ENCODE peak calls at places on chromosomes 16 and 17, in ten cellular contexts. T, B, X, V, U, E, S, C, L and I are unnamed samples. For H3K27me3, the result is how much of the 10 kb centered on the place peaks cover.

GRCh38 chr17:13931752-13932477 is 137.4 kb upstream of the COX10 start:
- DNase-seq in T (peak), B (no peak), X (no peak), V (peak), U (no peak), E (peak), S (peak), C (peak), L (no peak), I (no peak)

GRCh38 chr17:1107777-1108559 is 71.8 kb downstream of the ABR start:
- DNase-seq in T (no peak), B (no peak), X (no peak), V (no peak), U (no peak), E (no peak), S (no peak), C (no peak), L (no peak), I (peak)

GRCh38 chr16:49698931-49699715 is 156.8 kb downstream of the ZNF423 start:
- DNase-seq in T (peak), B (no peak), X (no peak), V (peak), U (no peak), E (no peak), S (peak), C (peak), L (no peak), I (no peak)

GRCh38 chr17:37697331-37697730 is 47.5 kb downstream of the HNF1B start:
- DNase-seq in T (no peak), B (no peak), X (no peak), V (no peak), U (no peak), E (no peak), S (no peak), C (no peak), L (no peak), I (no peak)

GRCh38 chr16:89409161-89409711 is 81.1 kb downstream of the ANKRD11 start:
- DNase-seq in T (no peak), B (no peak), X (no peak), V (no peak), U (no peak), E (no peak), S (peak), C (no peak), L (peak), I (peak)

GRCh38 chr16:86365513-86366040 is 144.8 kb upstream of the FOXF1 start:
- DNase-seq in T (peak), B (no peak), X (no peak), V (no peak), U (no peak), E (no peak), S (no peak), C (no peak), L (no peak), I (no peak)

GRCh38 chr17:9230861-9231260 is 209.6 kb downstream of the NTN1 start:
- DNase-seq in T (no peak), B (no peak), X (no peak), V (no peak), U (no peak), E (no peak), S (peak), C (no peak), L (no peak), I (no peak)

GRCh38 chr17:59506907-59507726 is 58.3 kb upstream of the DHX40 start:
- DNase-seq in T (no peak), B (no peak), X (no peak), V (no peak), U (no peak), E (no peak), S (no peak), C (peak), L (no peak), I (no peak)

GRCh38 chr17:2485970-2486369 is 25.7 kb downstream of the METTL16 start:
- DNase-seq in T (no peak), B (no peak), X (no peak), V (no peak), U (no peak), E (no peak), S (no peak), C (no peak), L (no peak), I (peak)

GRCh38 chr17:61338000-61338864 is 61.4 kb upstream of the TBX2 start:
- DNase-seq in T (no peak), B (no peak), X (no peak), V (no peak), U (no peak), E (no peak), S (no peak), C (peak), L (no peak), I (no peak)

GRCh38 chr17:61334673-61335072 is 65.0 kb upstream of the TBX2 start:
- DNase-seq in T (no peak), B (no peak), X (no peak), V (no peak), U (no peak), E (no peak), S (no peak), C (no peak), L (no peak), I (no peak)

GRCh38 chr17:61335105-61335844 is 64.4 kb upstream of the TBX2 start:
- DNase-seq in T (no peak), B (no peak), X (no peak), V (peak), U (no peak), E (no peak), S (no peak), C (peak), L (no peak), I (no peak)

GRCh38 chr17:61337247-61337812 is 62.3 kb upstream of the TBX2 start:
- DNase-seq in T (no peak), B (no peak), X (no peak), V (no peak), U (no peak), E (no peak), S (no peak), C (no peak), L (no peak), I (no peak)

DNA sequence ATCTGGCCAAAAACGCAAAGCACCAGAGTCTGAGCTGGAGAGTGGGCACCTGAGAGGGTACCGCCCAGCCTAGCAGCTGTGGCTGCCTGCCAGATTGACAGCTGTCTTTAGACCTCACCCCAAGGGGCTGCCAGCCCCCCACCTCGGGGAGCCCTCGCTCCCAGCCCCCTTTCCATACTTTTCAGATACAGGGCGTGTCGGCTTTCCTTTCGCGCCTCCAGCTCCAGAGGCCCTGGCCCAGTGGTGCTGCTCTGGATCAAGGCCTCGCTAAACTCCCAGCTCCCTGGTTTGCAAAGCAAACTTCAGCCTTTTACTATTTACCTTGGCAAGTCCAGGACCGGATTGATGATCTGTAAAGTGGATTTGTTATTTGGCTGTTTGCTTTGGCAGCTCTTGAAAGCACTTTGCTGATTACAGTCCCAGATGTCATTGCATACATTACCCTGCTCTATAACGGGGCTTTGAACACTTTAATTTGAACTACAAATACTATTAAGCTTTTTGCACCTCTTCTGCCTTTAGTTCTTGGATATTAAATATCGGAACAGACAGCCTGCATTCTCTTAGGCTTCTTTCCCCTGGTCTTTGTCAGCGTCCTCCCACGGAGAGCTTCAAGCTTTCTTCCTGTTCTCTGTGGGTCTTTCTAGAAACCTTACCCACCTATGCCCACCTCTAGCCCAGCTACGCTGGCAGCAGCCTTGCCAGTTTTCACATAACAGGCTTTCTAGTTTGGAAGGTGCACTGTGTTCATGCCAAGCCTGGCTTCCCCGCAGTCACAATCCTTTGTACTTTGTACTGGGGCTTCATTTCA is 63.6 kb upstream of the TBX2 start:
- DNase-seq in T (no peak), B (no peak), X (no peak), V (no peak), U (no peak), E (peak), S (peak), C (peak), L (no peak), I (peak)
- H3K27ac ChIP-seq in T (no peak), B (no peak), X (no peak), V (no peak), U (peak), E (peak), S (peak), C (peak), L (no peak), I (no peak)

GRCh38 chr16:47026492-47026891 is 53.0 kb upstream of the DNAJA2 start:
- DNase-seq in T (no peak), B (no peak), X (no peak), V (no peak), U (no peak), E (no peak), S (no peak), C (no peak), L (no peak), I (no peak)

GRCh38 chr16:47028767-47029377 is 55.4 kb upstream of the DNAJA2 start:
- DNase-seq in T (no peak), B (no peak), X (no peak), V (no peak), U (no peak), E (no peak), S (no peak), C (no peak), L (no peak), I (no peak)

GRCh38 chr16:47026947-47027346 is 53.5 kb upstream of the DNAJA2 start:
- DNase-seq in T (no peak), B (no peak), X (no peak), V (no peak), U (no peak), E (no peak), S (no peak), C (no peak), L (no peak), I (no peak)

GRCh38 chr16:47029724-47030123 is 56.2 kb upstream of the DNAJA2 start:
- DNase-seq in T (no peak), B (no peak), X (no peak), V (no peak), U (no peak), E (no peak), S (no peak), C (no peak), L (no peak), I (no peak)

DNA sequence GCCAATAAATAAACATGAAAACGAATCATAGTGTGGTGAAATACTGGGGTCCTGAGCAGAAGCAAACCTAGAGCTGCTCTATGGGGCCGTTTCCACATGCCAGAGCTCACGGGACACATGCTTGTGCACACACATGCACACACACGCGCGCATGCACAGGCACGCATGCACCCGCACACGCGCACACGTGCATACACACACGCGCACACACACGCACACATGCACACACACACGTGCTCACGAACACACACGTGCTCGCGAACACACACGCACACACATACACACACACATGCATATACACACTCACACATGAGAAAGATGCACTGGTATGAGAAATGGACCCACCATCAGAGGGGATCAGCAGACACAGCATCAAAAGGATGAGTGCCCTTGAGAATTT is 52.2 kb upstream of the DNAJA2 start:
- DNase-seq in T (no peak), B (no peak), X (no peak), V (no peak), U (no peak), E (no peak), S (no peak), C (no peak), L (no peak), I (no peak)
- H3K27me3 ChIP-seq in T (under half), B (under half), X (under half), V (under half), U (under half), E (under half), S (under half), C (under half), L (under half), I (under half)

GRCh38 chr17:7383371-7383741 is 2.5 kb downstream of the TNK1 start:
- DNase-seq in T (no peak), B (no peak), X (no peak), V (no peak), U (no peak), E (no peak), S (no peak), C (no peak), L (no peak), I (no peak)

GRCh38 chr17:7382901-7383300 is 2.0 kb downstream of the TNK1 start:
- DNase-seq in T (no peak), B (no peak), X (no peak), V (no peak), U (no peak), E (no peak), S (no peak), C (no peak), L (no peak), I (no peak)

GRCh38 chr17:7379134-7379533 is 1.8 kb upstream of the TNK1 start:
- DNase-seq in T (no peak), B (no peak), X (no peak), V (no peak), U (no peak), E (no peak), S (no peak), C (no peak), L (no peak), I (no peak)

GRCh38 chr17:7380855-7381683 is at the start of gene TNK1:
- DNase-seq in T (peak), B (no peak), X (peak), V (peak), U (no peak), E (peak), S (peak), C (no peak), L (no peak), I (peak)

GRCh38 chr17:7380321-7380720 is 568 bp upstream of the TNK1 start:
- DNase-seq in T (peak), B (no peak), X (no peak), V (peak), U (no peak), E (peak), S (no peak), C (peak), L (no peak), I (peak)
- H3K4me3 ChIP-seq in T (peak), B (peak), X (no peak), V (peak), U (no peak), E (peak), S (peak), C (no peak), L (no peak), I (no peak)

DNA sequence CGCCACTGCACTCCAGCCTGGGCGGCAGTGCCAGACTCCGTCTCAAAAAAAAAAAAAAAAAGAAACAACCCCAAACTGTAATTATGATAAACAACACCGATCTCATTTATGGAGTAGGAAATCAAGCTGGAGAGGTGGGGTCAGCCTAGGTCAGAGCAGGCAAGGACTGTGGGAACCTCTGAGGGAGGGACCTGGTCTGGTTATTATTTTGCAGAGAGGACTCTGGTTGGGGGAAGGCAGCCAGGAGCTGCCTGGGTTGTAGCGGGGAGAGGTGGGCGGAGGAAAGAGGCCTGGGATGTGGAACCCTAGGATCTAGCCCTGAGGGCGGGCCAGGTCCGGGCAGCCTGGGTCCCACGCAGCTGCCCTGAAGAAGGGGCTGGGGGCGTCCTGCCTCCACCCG is 10.9 kb upstream of the HS3ST6 start:
- DNase-seq in T (no peak), B (no peak), X (peak), V (no peak), U (no peak), E (no peak), S (no peak), C (no peak), L (no peak), I (peak)
- H3K27ac ChIP-seq in T (peak), B (no peak), X (no peak), V (no peak), U (no peak), E (peak), S (peak), C (no peak), L (no peak), I (no peak)

GRCh38 chr17:58242171-58242784 is 3.9 kb downstream of the LPO start:
- DNase-seq in T (no peak), B (no peak), X (no peak), V (no peak), U (no peak), E (no peak), S (no peak), C (no peak), L (no peak), I (no peak)
- H3K27me3 ChIP-seq in T (under half), B (under half), X (half or more), V (under half), U (under half), E (under half), S (under half), C (half or more), L (under half), I (under half)

DNA sequence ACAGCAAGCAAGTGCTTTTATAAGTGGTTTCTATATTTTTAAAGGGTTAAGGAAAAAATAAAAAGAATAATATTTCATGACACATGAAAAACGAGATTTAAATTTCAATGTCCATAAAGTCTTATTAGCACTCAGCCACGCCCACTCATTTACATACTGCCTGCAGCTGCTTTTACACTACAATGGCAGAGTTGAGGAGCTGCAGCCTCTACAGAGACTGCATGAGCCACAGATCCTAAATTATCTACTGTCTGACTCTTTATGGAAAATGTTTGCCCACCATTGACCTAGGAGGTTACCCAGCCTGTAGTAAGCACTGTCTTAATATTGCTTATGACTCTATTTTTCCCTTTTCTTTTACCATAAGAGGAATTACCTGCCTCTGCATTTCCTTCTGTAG is 139.5 kb upstream of the ERCC4 start:
- DNase-seq in T (no peak), B (no peak), X (no peak), V (no peak), U (no peak), E (no peak), S (no peak), C (no peak), L (no peak), I (no peak)
- H3K4me3 ChIP-seq in T (no peak), B (no peak), X (no peak), V (no peak), U (no peak), E (no peak), S (no peak), C (no peak), L (no peak), I (no peak)

GRCh38 chr16:83400234-83400633 is 407.5 kb upstream of the HSBP1 start:
- DNase-seq in T (no peak), B (no peak), X (no peak), V (no peak), U (no peak), E (no peak), S (no peak), C (no peak), L (no peak), I (no peak)

GRCh38 chr16:83404261-83404660 is 403.5 kb upstream of the HSBP1 start:
- DNase-seq in T (no peak), B (no peak), X (no peak), V (no peak), U (no peak), E (no peak), S (no peak), C (peak), L (no peak), I (no peak)

GRCh38 chr16:83402969-83403368 is 404.8 kb upstream of the HSBP1 start:
- DNase-seq in T (no peak), B (no peak), X (no peak), V (no peak), U (no peak), E (no peak), S (no peak), C (peak), L (no peak), I (no peak)

GRCh38 chr16:83403751-83404150 is 404.0 kb upstream of the HSBP1 start:
- DNase-seq in T (no peak), B (no peak), X (no peak), V (no peak), U (no peak), E (no peak), S (no peak), C (peak), L (no peak), I (no peak)

DNA sequence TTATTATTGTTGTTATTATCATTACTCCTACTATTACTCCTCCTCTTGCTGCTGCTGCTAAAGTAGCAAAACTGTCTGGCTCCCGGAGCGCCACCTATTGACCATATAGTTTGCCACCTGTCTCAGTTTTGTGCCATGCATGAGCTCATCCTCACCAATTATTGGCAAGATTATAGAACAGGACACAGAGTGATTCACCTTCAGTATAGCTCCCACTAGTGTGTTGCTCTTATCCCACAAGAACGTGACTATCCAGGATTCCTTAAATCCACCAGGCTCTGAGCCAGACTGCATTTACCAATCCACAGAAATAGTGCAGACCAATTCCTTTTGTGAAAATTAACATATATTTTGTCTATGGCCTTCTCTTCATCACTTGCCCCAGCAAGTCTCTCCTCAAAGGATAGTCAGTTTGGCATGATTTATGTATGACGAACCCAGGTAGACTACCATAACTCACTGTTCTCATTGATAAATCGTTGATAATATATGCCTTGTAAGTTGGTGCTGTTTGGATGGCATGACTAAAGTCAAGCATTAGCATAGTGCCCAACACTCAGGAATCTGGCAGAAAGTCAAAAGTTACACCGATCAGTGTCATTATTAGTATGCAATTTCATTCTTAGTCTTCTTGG is 405.5 kb upstream of the HSBP1 start:
- DNase-seq in T (no peak), B (no peak), X (no peak), V (no peak), U (no peak), E (no peak), S (no peak), C (peak), L (no peak), I (no peak)
- H3K27ac ChIP-seq in T (no peak), B (peak), X (no peak), V (no peak), U (no peak), E (no peak), S (no peak), C (peak), L (no peak), I (no peak)